ENCODE peak calls at places on chromosomes 6 and 20, in five cellular contexts. R is NCI-H69; B is fibroblast of the conjunctiva; Z is stimulated activated CD8-positive, alpha-beta memory T cell treated with anti-CD3 and anti-CD28 coated beads, Interleukin-7, amount 100 ng/mL, for 24 hours; L is activated CD4-positive, alpha-beta T cell treated with anti-CD3 and anti-CD28 coated beads, Interleukin-2, amount 50 U/mL, for 48 hours. C is an unnamed sample.

GRCh38 chr6:19153270-19153980 is 683.7 kb upstream of the ID4 start:
- DNase-seq in B (no peak), Z (no peak), R (no peak), L (no peak), C (no peak)

GRCh38 chr20:49700411-49701185 is 13.1 kb downstream of the B4GALT5 start:
- DNase-seq in B (peak), R (peak), Z (no peak), L (no peak), C (no peak)

GRCh38 chr6:15631380-15631913 is 31.4 kb downstream of the DTNBP1 start:
- DNase-seq in L (no peak), R (no peak), Z (no peak), B (no peak), C (no peak)

GRCh38 chr20:23606652-23607049 is 934 bp upstream of the CST9 start:
- DNase-seq in L (peak), Z (peak), B (peak), R (peak), C (peak)

GRCh38 chr20:25306991-25307903 is 59.4 kb downstream of the PYGB start:
- DNase-seq in B (no peak), L (no peak), Z (no peak), R (no peak), C (no peak)

GRCh38 chr6:105364243-105364642 is 38.6 kb downstream of the PREP start:
- DNase-seq in Z (no peak), B (no peak), R (no peak), L (no peak), C (no peak)

GRCh38 chr20:58706975-58707681 is 14.5 kb downstream of the NPEPL1 start:
- DNase-seq in R (no peak), L (no peak), Z (no peak), B (no peak), C (no peak)

GRCh38 chr6:44006872-44007303 is 120.4 kb downstream of the MRPL14 start:
- DNase-seq in R (no peak), Z (no peak), B (no peak), L (no peak), C (no peak)

GRCh38 chr6:140684776-140685550 is 1310.5 kb upstream of the CITED2 start:
- DNase-seq in B (no peak), L (no peak), Z (no peak), R (peak), C (no peak)

GRCh38 chr6:101230866-101231265 is 162.6 kb upstream of the GRIK2 start:
- DNase-seq in R (no peak), B (no peak), L (no peak), Z (no peak), C (no peak)

GRCh38 chr6:169592558-169592957 is 109.3 kb downstream of the WDR27 start:
- DNase-seq in Z (no peak), R (no peak), B (no peak), L (no peak), C (no peak)

GRCh38 chr6:159229526-159229925 is 60.3 kb downstream of the FNDC1 start:
- DNase-seq in R (no peak), Z (no peak), B (no peak), L (no peak), C (no peak)

GRCh38 chr6:149218915-149219314 is 98.6 kb upstream of the TAB2 start:
- DNase-seq in B (no peak), L (no peak), R (no peak), Z (no peak), C (no peak)

GRCh38 chr6:130178692-130179091 is 44.1 kb downstream of the SAMD3 start:
- DNase-seq in B (peak), L (no peak), Z (no peak), R (no peak), C (no peak)

GRCh38 chr6:10534418-10534760 is 13.2 kb downstream of the GCNT2 start:
- DNase-seq in B (no peak), L (no peak), Z (no peak), R (no peak), C (no peak)

GRCh38 chr20:34164569-34164968 is 52.5 kb upstream of the EIF2S2 start:
- DNase-seq in R (no peak), B (no peak), L (no peak), Z (no peak), C (no peak)

GRCh38 chr6:3882865-3883264 is 33.7 kb downstream of the FAM50B start:
- DNase-seq in Z (no peak), R (no peak), B (peak), L (no peak), C (no peak)

GRCh38 chr20:21096321-21097043 is 9.7 kb downstream of the LINC00237 start:
- DNase-seq in B (no peak), Z (no peak), L (no peak), R (peak), C (no peak)

GRCh38 chr20:64244281-64244805 is 11.2 kb upstream of the PCMTD2 start:
- DNase-seq in R (no peak), L (no peak), B (no peak), Z (no peak), C (no peak)

GRCh38 chr20:3238616-3239025 is 369 bp downstream of the SLC4A11 start:
- DNase-seq in L (peak), B (no peak), R (peak), Z (no peak), C (peak)

GRCh38 chr6:16705403-16705993 is 55.8 kb downstream of the ATXN1 start:
- DNase-seq in Z (no peak), R (no peak), L (no peak), B (no peak), C (no peak)

GRCh38 chr6:93902517-93902916 is 483.2 kb upstream of the EPHA7 start:
- DNase-seq in B (no peak), L (no peak), R (no peak), Z (no peak), C (no peak)

GRCh38 chr20:31653573-31653972 is 15.9 kb downstream of the COX4I2 start:
- DNase-seq in L (no peak), R (peak), B (no peak), Z (no peak), C (no peak)

GRCh38 chr6:323730-324088 is 31.4 kb downstream of the DUSP22 start:
- DNase-seq in L (no peak), R (no peak), B (no peak), Z (no peak), C (no peak)

GRCh38 chr20:3691306-3691705 is 9.5 kb upstream of the ADAM33 start:
- DNase-seq in Z (no peak), R (no peak), B (no peak), L (no peak), C (no peak)

GRCh38 chr6:168288781-168289570 is 30.6 kb downstream of the DACT2 start:
- DNase-seq in B (no peak), Z (no peak), L (no peak), R (no peak), C (no peak)

GRCh38 chr6:79666633-79667032 is 35.5 kb downstream of the SH3BGRL2 start:
- DNase-seq in B (no peak), L (no peak), Z (no peak), R (no peak), C (no peak)

GRCh38 chr6:75012018-75012417 is 193.8 kb downstream of the COL12A1 start:
- DNase-seq in B (no peak), L (no peak), R (no peak), Z (no peak), C (no peak)

C was measured in T-helper 2 cell treated with Interferon-gamma antibody and Interleukin-4, amounts not matched to agents 5 μg/mL and 100 μg/mL, for 36 hours.